ENCODE peak calls at places on chromosomes 11 and 22, in seven cellular contexts. V is K562, S is GM12878, H is SK-N-SH, Z is HepG2, Q is HCT116, T is H1. K is an unnamed sample.

GRCh38 chr11:19323502-19323901 is 82.8 kb upstream of the E2F8 start:
- DNase-seq in Q (no peak), S (no peak), V (no peak), T (no peak), H (no peak), Z (no peak), K (no peak)

GRCh38 chr11:1573847-1574255 is 1.8 kb upstream of the DUSP8 start:
- DNase-seq in H (peak; percentile 62), S (no peak), T (no peak), Q (peak; percentile 39), V (no peak), Z (no peak), K (no peak)

GRCh38 chr22:27717094-27717493 is 84.5 kb downstream of the MN1 start:
- DNase-seq in H (no peak), V (no peak), Z (no peak), S (no peak), Q (no peak), T (no peak), K (no peak)

GRCh38 chr11:102528618-102529017 is 1.9 kb downstream of the MMP7 start:
- DNase-seq in Z (no peak), Q (no peak), V (no peak), S (no peak), H (no peak), T (no peak), K (no peak)

GRCh38 chr11:94132152-94132558 is 3.5 kb downstream of the PANX1 start:
- DNase-seq in Z (no peak), S (no peak), V (no peak), H (no peak), Q (no peak), T (no peak), K (no peak)

GRCh38 chr11:61513143-61513740 is 4.7 kb downstream of the LRRC10B start:
- DNase-seq in S (no peak), T (no peak), V (no peak), Z (no peak), Q (no peak), H (no peak), K (no peak)

GRCh38 chr11:130849215-130849568 is 67.1 kb downstream of the SNX19 start:
- DNase-seq in S (no peak), V (no peak), Z (no peak), Q (no peak), H (no peak), T (no peak), K (no peak)

GRCh38 chr22:18078329-18079041 is 695 bp downstream of the PEX26 start:
- DNase-seq in H (peak; percentile 63), S (no peak), T (no peak), Q (no peak), V (peak; percentile 78), Z (peak; percentile 34), K (no peak)

GRCh38 chr11:96260067-96260511 is 82.9 kb downstream of the MAML2 start:
- DNase-seq in T (no peak), V (peak; percentile 13), H (no peak), Q (no peak), S (no peak), Z (no peak), K (no peak)

DNA sequence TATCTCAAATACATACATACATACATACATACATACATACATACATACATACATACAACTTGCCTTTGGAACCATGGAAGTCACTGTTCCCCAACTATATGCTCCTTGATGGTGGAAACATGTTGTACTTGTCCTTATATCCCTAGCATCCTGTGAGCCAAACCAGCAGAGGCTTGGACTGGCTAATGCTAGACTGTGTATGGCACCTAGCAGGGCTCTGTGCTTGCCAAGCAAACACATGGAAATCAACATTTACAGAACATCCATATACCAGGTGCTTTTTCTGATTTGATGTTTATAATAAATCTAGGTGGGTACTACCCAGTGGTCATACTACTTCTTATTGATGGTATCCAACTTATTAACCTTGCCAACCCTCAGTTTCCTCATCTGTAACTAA is 86.1 kb downstream of the ABTB2 start:
- DNase-seq in H (no peak), Q (no peak), T (no peak), V (no peak), S (no peak), Z (no peak), K (no peak)
- TF ChIP-seq YY1 in H (no peak), Q (no peak), T (no peak), V (no peak), S (no peak), Z (no peak), K (no peak)

GRCh38 chr11:75350743-75351540 is 519 bp downstream of the ARRB1 start:
- DNase-seq in Z (no peak), V (peak; percentile 62), Q (no peak), S (no peak), T (no peak), H (peak; percentile 67), K (no peak)

GRCh38 chr11:75351541-75352416 is at the start of gene ARRB1:
- DNase-seq in Q (no peak), S (no peak), H (peak; percentile 92), Z (peak; percentile 90), T (no peak), V (peak; percentile 89), K (peak; percentile 58)

GRCh38 chr11:75347781-75348613 is 3.5 kb downstream of the ARRB1 start:
- DNase-seq in S (no peak), H (peak; percentile 31), T (no peak), Q (no peak), Z (peak; percentile 64), V (no peak), K (no peak)

GRCh38 chr11:75349540-75350116 is 1.8 kb downstream of the ARRB1 start:
- DNase-seq in Q (no peak), Z (no peak), H (no peak), S (no peak), V (no peak), T (no peak), K (no peak)

DNA sequence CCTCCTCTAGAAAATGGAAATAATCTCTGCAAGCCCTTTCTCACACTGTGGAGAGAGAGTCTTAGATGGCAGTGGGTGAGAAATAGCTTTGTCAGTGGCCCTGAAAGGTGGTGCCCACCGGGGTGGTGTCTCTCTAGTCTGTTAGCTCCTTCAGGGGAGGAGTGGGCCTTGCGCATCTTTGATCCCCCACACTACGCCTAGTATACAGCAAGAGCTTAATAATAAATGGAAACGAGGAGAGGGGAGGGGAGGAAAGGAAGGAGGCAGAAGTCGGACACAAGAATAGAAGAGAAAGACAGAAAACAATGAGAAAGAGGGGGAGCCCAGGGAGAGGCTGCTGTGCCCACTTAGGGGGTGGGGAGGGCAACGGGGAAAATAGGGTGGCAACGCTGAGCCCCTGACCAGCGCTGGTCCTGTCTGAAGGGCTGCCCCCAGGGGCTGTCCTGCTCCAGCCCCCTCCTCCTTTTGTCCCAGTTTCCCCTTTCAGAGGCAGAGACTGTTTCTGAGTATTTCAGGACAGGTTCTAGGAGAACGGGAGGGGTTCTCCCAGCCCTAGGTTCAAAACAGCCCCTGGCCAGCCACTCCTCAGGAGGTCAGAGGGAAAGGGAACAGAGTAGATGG is 1.2 kb downstream of the ARRB1 start:
- DNase-seq in H (no peak), Z (no peak), S (no peak), Q (no peak), V (no peak), T (no peak), K (no peak)
- H3K4me3 ChIP-seq in H (no peak overlapping the region), Z (peak overlapping the region; percentile 63), S (peak overlapping the region; percentile 7), Q (peak overlapping the region; percentile 60), V (peak overlapping the region; percentile 69), T (peak overlapping the region; percentile 54), K (peak overlapping the region; percentile 90)

GRCh38 chr22:45242778-45243191 is 2.1 kb upstream of the KIAA0930 start:
- DNase-seq in V (no peak), S (no peak), Q (no peak), T (no peak), Z (peak; percentile 57), H (no peak), K (no peak)

GRCh38 chr22:45251828-45252227 is 11.1 kb upstream of the KIAA0930 start:
- DNase-seq in S (no peak), H (no peak), T (no peak), Z (no peak), V (no peak), Q (no peak), K (no peak)

GRCh38 chr22:45248832-45249561 is 8.3 kb upstream of the KIAA0930 start:
- DNase-seq in T (no peak), S (peak; percentile 78), Z (no peak), H (no peak), V (no peak), Q (no peak), K (no peak)

GRCh38 chr22:45240810-45241631 is at the start of gene KIAA0930:
- DNase-seq in H (peak; percentile 100), Q (peak; percentile 54), T (no peak), V (peak; percentile 98), S (no peak), Z (peak; percentile 53), K (peak; percentile 42)

DNA sequence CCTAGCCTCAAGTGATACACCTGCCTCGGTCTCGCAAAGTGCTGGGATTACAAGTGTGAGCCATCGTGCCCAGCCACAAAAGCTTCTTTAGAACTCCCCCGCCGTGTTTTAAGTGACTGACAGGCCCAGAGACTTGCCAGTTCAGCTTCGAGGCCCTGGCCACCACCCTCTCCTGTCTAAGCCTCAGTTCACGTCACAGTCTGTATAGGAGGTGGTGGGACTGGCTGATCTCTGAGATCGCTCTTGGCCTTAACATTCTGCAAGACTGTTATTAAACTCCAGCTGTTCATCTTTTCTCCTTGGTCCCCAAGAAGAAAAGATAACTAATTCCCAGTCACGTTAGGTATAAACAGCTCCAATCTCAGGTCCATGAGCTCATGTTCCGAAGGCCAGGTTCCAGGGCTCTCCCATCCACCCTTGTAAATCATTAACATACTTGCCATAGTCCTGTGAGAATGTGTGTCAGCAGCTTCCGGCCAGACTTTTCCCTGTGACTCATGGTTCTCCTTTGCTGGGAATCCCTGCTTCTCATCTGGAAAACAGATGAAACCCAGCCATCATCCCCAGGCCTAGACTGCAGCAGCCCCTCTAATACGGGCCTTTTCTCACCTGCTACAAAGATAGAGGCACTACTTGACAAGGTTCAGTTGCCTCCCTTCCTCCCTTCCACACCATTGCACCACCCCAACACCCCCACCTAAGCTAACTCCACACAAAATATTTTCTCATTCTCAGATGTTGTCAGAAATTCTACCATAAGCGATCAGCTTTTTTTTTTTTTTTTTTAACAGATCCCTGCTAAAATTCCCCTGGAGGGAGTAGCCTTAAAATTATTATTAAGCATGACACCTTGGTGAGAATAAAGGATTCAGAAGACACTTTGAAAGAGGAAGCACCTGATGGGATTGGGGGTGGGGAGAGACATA is 5.6 kb upstream of the KIAA0930 start:
- DNase-seq in S (no peak), Z (peak; percentile 98), T (no peak), H (peak; percentile 73), V (no peak), Q (peak; percentile 92), K (no peak)
- TF ChIP-seq YY1 in S (no peak), Z (no peak), T (no peak), H (peak; percentile 17), V (no peak), Q (no peak), K (no peak)

GRCh38 chr11:48099916-48100446 is 116.6 kb upstream of the OR4B1 start:
- DNase-seq in Q (no peak), Z (no peak), H (no peak), T (no peak), S (no peak), V (no peak), K (no peak)

GRCh38 chr11:48103621-48104561 is 112.7 kb upstream of the OR4B1 start:
- DNase-seq in Z (peak; percentile 29), S (no peak), Q (no peak), T (no peak), H (no peak), V (no peak), K (no peak)

GRCh38 chr11:48101958-48102357 is 114.7 kb upstream of the OR4B1 start:
- DNase-seq in T (no peak), V (no peak), Q (no peak), Z (peak; percentile 17), H (no peak), S (no peak), K (no peak)

GRCh38 chr11:48098024-48098423 is 117.7 kb downstream of the PTPRJ start:
- DNase-seq in H (no peak), T (no peak), S (no peak), Z (no peak), Q (no peak), V (no peak), K (no peak)

GRCh38 chr11:48101044-48101733 is 115.4 kb upstream of the OR4B1 start:
- DNase-seq in Q (no peak), V (no peak), Z (no peak), S (no peak), H (no peak), T (no peak), K (no peak)
- H3K4me3 ChIP-seq in Q (no peak overlapping the region), V (no peak overlapping the region), Z (peak overlapping the region; percentile 6), S (no peak overlapping the region), H (no peak overlapping the region), T (no peak overlapping the region), K (no peak overlapping the region)